ENCODE peak calls at places on chromosomes 12 and 14, in ten cellular contexts. One of them, this sample, is unnamed.

GRCh38 chr12:27237790-27238771 is 6.0 kb upstream of the STK38L start:
- DNase-seq in tibial nerve: no peak
- DNase-seq in mesendoderm: peak
- DNase-seq in lower leg skin: no peak
- DNase-seq in AG09309: no peak
- DNase-seq in HCT116: no peak
- DNase-seq in breast epithelium: no peak
- DNase-seq in right atrium auricular region: no peak
- DNase-seq in CD8-positive, alpha-beta memory T cell: no peak
- DNase-seq in astrocyte of the spinal cord: no peak
- DNase-seq in this sample: no peak

GRCh38 chr14:77025744-77026165 is 2.8 kb downstream of the IRF2BPL start:
- DNase-seq in lower leg skin: no peak
- DNase-seq in astrocyte of the spinal cord: no peak
- DNase-seq in AG09309: no peak
- DNase-seq in breast epithelium: no peak
- DNase-seq in CD8-positive, alpha-beta memory T cell: no peak
- DNase-seq in HCT116: no peak
- DNase-seq in mesendoderm: no peak
- DNase-seq in right atrium auricular region: no peak
- DNase-seq in tibial nerve: no peak
- DNase-seq in this sample: no peak

GRCh38 chr14:45181329-45181728 is 45.6 kb downstream of the FANCM start:
- DNase-seq in lower leg skin: no peak
- DNase-seq in astrocyte of the spinal cord: peak
- DNase-seq in tibial nerve: no peak
- DNase-seq in breast epithelium: no peak
- DNase-seq in mesendoderm: no peak
- DNase-seq in right atrium auricular region: no peak
- DNase-seq in CD8-positive, alpha-beta memory T cell: no peak
- DNase-seq in AG09309: no peak
- DNase-seq in HCT116: no peak
- DNase-seq in this sample: no peak

GRCh38 chr14:68644101-68644500 is 148.8 kb downstream of the ZFP36L1 start:
- DNase-seq in tibial nerve: no peak
- DNase-seq in lower leg skin: no peak
- DNase-seq in astrocyte of the spinal cord: no peak
- DNase-seq in HCT116: no peak
- DNase-seq in breast epithelium: no peak
- DNase-seq in AG09309: no peak
- DNase-seq in CD8-positive, alpha-beta memory T cell: no peak
- DNase-seq in right atrium auricular region: peak
- DNase-seq in mesendoderm: no peak
- DNase-seq in this sample: no peak

GRCh38 chr12:19639781-19640180 is 200.5 kb downstream of the AEBP2 start:
- DNase-seq in CD8-positive, alpha-beta memory T cell: no peak
- DNase-seq in AG09309: no peak
- DNase-seq in tibial nerve: no peak
- DNase-seq in astrocyte of the spinal cord: no peak
- DNase-seq in HCT116: no peak
- DNase-seq in mesendoderm: no peak
- DNase-seq in lower leg skin: no peak
- DNase-seq in right atrium auricular region: no peak
- DNase-seq in breast epithelium: no peak
- DNase-seq in this sample: no peak

GRCh38 chr14:99169776-99170356 is 102.1 kb downstream of the BCL11B start:
- DNase-seq in AG09309: no peak
- DNase-seq in CD8-positive, alpha-beta memory T cell: no peak
- DNase-seq in breast epithelium: peak
- DNase-seq in tibial nerve: no peak
- DNase-seq in astrocyte of the spinal cord: no peak
- DNase-seq in HCT116: no peak
- DNase-seq in mesendoderm: peak
- DNase-seq in right atrium auricular region: no peak
- DNase-seq in lower leg skin: no peak
- DNase-seq in this sample: no peak

GRCh38 chr12:65496617-65497016 is 218.1 kb downstream of the MSRB3 start:
- DNase-seq in mesendoderm: no peak
- DNase-seq in AG09309: no peak
- DNase-seq in breast epithelium: no peak
- DNase-seq in lower leg skin: no peak
- DNase-seq in tibial nerve: no peak
- DNase-seq in HCT116: no peak
- DNase-seq in CD8-positive, alpha-beta memory T cell: no peak
- DNase-seq in astrocyte of the spinal cord: no peak
- DNase-seq in right atrium auricular region: no peak
- DNase-seq in this sample: no peak

GRCh38 chr12:18552829-18553228 is 185.0 kb downstream of the PLCZ1 start:
- DNase-seq in astrocyte of the spinal cord: no peak
- DNase-seq in HCT116: no peak
- DNase-seq in mesendoderm: no peak
- DNase-seq in lower leg skin: no peak
- DNase-seq in AG09309: no peak
- DNase-seq in CD8-positive, alpha-beta memory T cell: no peak
- DNase-seq in breast epithelium: no peak
- DNase-seq in right atrium auricular region: no peak
- DNase-seq in tibial nerve: no peak
- DNase-seq in this sample: no peak

GRCh38 chr12:123602651-123603195 is 824 bp downstream of the DDX55 start:
- DNase-seq in lower leg skin: no peak
- DNase-seq in CD8-positive, alpha-beta memory T cell: no peak
- DNase-seq in mesendoderm: no peak
- DNase-seq in right atrium auricular region: no peak
- DNase-seq in breast epithelium: no peak
- DNase-seq in tibial nerve: no peak
- DNase-seq in HCT116: no peak
- DNase-seq in astrocyte of the spinal cord: no peak
- DNase-seq in AG09309: no peak
- DNase-seq in this sample: no peak

GRCh38 chr14:52551696-52552062 is 626 bp downstream of the TXNDC16 start:
- DNase-seq in lower leg skin: no peak
- DNase-seq in HCT116: no peak
- DNase-seq in tibial nerve: peak
- DNase-seq in astrocyte of the spinal cord: peak
- DNase-seq in breast epithelium: no peak
- DNase-seq in right atrium auricular region: no peak
- DNase-seq in mesendoderm: no peak
- DNase-seq in CD8-positive, alpha-beta memory T cell: no peak
- DNase-seq in AG09309: no peak
- DNase-seq in this sample: no peak

GRCh38 chr12:12147111-12147510 is 76.4 kb downstream of the BCL2L14 start:
- DNase-seq in breast epithelium: no peak
- DNase-seq in astrocyte of the spinal cord: no peak
- DNase-seq in right atrium auricular region: no peak
- DNase-seq in AG09309: no peak
- DNase-seq in mesendoderm: no peak
- DNase-seq in lower leg skin: no peak
- DNase-seq in tibial nerve: no peak
- DNase-seq in HCT116: no peak
- DNase-seq in CD8-positive, alpha-beta memory T cell: no peak
- DNase-seq in this sample: no peak

GRCh38 chr12:120445911-120446909 is at the start of the genes GATC and TRIAP1:
- DNase-seq in mesendoderm: peak
- DNase-seq in CD8-positive, alpha-beta memory T cell: peak
- DNase-seq in astrocyte of the spinal cord: peak
- DNase-seq in AG09309: no peak
- DNase-seq in HCT116: peak
- DNase-seq in right atrium auricular region: peak
- DNase-seq in tibial nerve: peak
- DNase-seq in breast epithelium: peak
- DNase-seq in lower leg skin: peak
- DNase-seq in this sample: no peak

GRCh38 chr12:94988471-94988870 is 15.0 kb downstream of the NDUFA12 start:
- DNase-seq in mesendoderm: no peak
- DNase-seq in lower leg skin: no peak
- DNase-seq in CD8-positive, alpha-beta memory T cell: no peak
- DNase-seq in AG09309: no peak
- DNase-seq in breast epithelium: no peak
- DNase-seq in right atrium auricular region: no peak
- DNase-seq in astrocyte of the spinal cord: no peak
- DNase-seq in tibial nerve: no peak
- DNase-seq in HCT116: no peak
- DNase-seq in this sample: no peak

GRCh38 chr12:76340680-76341435 is 7.4 kb downstream of the BBS10 start:
- DNase-seq in tibial nerve: peak
- DNase-seq in HCT116: no peak
- DNase-seq in lower leg skin: no peak
- DNase-seq in breast epithelium: no peak
- DNase-seq in mesendoderm: no peak
- DNase-seq in astrocyte of the spinal cord: no peak
- DNase-seq in right atrium auricular region: no peak
- DNase-seq in AG09309: no peak
- DNase-seq in CD8-positive, alpha-beta memory T cell: no peak
- DNase-seq in this sample: no peak

GRCh38 chr12:120710805-120711296 is 593 bp downstream of the UNC119B start:
- DNase-seq in right atrium auricular region: no peak
- DNase-seq in tibial nerve: no peak
- DNase-seq in lower leg skin: no peak
- DNase-seq in AG09309: no peak
- DNase-seq in mesendoderm: peak
- DNase-seq in HCT116: no peak
- DNase-seq in CD8-positive, alpha-beta memory T cell: peak
- DNase-seq in breast epithelium: no peak
- DNase-seq in astrocyte of the spinal cord: no peak
- DNase-seq in this sample: no peak

GRCh38 chr12:8590842-8591545 is 21.7 kb downstream of the AICDA start:
- DNase-seq in breast epithelium: no peak
- DNase-seq in CD8-positive, alpha-beta memory T cell: no peak
- DNase-seq in HCT116: no peak
- DNase-seq in mesendoderm: peak
- DNase-seq in AG09309: no peak
- DNase-seq in lower leg skin: no peak
- DNase-seq in right atrium auricular region: no peak
- DNase-seq in astrocyte of the spinal cord: no peak
- DNase-seq in tibial nerve: no peak
- DNase-seq in this sample: no peak

GRCh38 chr12:122395319-122395718 is 27.1 kb downstream of the CLIP1 start:
- DNase-seq in HCT116: peak
- DNase-seq in breast epithelium: no peak
- DNase-seq in tibial nerve: no peak
- DNase-seq in CD8-positive, alpha-beta memory T cell: no peak
- DNase-seq in astrocyte of the spinal cord: peak
- DNase-seq in lower leg skin: no peak
- DNase-seq in AG09309: peak
- DNase-seq in right atrium auricular region: no peak
- DNase-seq in mesendoderm: peak
- DNase-seq in this sample: peak
- H3K4me3 ChIP-seq in HCT116: no peak
- H3K4me3 ChIP-seq in breast epithelium: no peak
- H3K4me3 ChIP-seq in tibial nerve: no peak
- H3K4me3 ChIP-seq in CD8-positive, alpha-beta memory T cell: no peak
- H3K4me3 ChIP-seq in astrocyte of the spinal cord: no peak
- H3K4me3 ChIP-seq in lower leg skin: no peak
- H3K4me3 ChIP-seq in AG09309: no peak
- H3K4me3 ChIP-seq in right atrium auricular region: no peak
- H3K4me3 ChIP-seq in mesendoderm: no peak
- H3K4me3 ChIP-seq in this sample: no peak

GRCh38 chr14:75067212-75067611 is 2.2 kb upstream of the ZC2HC1C start:
- DNase-seq in AG09309: no peak
- DNase-seq in HCT116: no peak
- DNase-seq in right atrium auricular region: no peak
- DNase-seq in mesendoderm: no peak
- DNase-seq in lower leg skin: no peak
- DNase-seq in breast epithelium: no peak
- DNase-seq in tibial nerve: no peak
- DNase-seq in astrocyte of the spinal cord: no peak
- DNase-seq in CD8-positive, alpha-beta memory T cell: no peak
- DNase-seq in this sample: no peak
- H3K4me3 ChIP-seq in AG09309: no peak
- H3K4me3 ChIP-seq in HCT116: no peak
- H3K4me3 ChIP-seq in right atrium auricular region: no peak
- H3K4me3 ChIP-seq in mesendoderm: no peak
- H3K4me3 ChIP-seq in lower leg skin: no peak
- H3K4me3 ChIP-seq in breast epithelium: no peak
- H3K4me3 ChIP-seq in tibial nerve: no peak
- H3K4me3 ChIP-seq in astrocyte of the spinal cord: no peak
- H3K4me3 ChIP-seq in CD8-positive, alpha-beta memory T cell: no peak
- H3K4me3 ChIP-seq in this sample: no peak

GRCh38 chr12:66502911-66503310 is 176.0 kb downstream of the GRIP1 start:
- DNase-seq in right atrium auricular region: no peak
- DNase-seq in tibial nerve: no peak
- DNase-seq in HCT116: no peak
- DNase-seq in breast epithelium: no peak
- DNase-seq in astrocyte of the spinal cord: no peak
- DNase-seq in lower leg skin: no peak
- DNase-seq in CD8-positive, alpha-beta memory T cell: no peak
- DNase-seq in AG09309: no peak
- DNase-seq in mesendoderm: peak
- DNase-seq in this sample: no peak
- H3K4me3 ChIP-seq in right atrium auricular region: no peak
- H3K4me3 ChIP-seq in tibial nerve: no peak
- H3K4me3 ChIP-seq in HCT116: no peak
- H3K4me3 ChIP-seq in breast epithelium: no peak
- H3K4me3 ChIP-seq in astrocyte of the spinal cord: no peak
- H3K4me3 ChIP-seq in lower leg skin: no peak
- H3K4me3 ChIP-seq in CD8-positive, alpha-beta memory T cell: no peak
- H3K4me3 ChIP-seq in AG09309: no peak
- H3K4me3 ChIP-seq in mesendoderm: no peak
- H3K4me3 ChIP-seq in this sample: no peak

DNA sequence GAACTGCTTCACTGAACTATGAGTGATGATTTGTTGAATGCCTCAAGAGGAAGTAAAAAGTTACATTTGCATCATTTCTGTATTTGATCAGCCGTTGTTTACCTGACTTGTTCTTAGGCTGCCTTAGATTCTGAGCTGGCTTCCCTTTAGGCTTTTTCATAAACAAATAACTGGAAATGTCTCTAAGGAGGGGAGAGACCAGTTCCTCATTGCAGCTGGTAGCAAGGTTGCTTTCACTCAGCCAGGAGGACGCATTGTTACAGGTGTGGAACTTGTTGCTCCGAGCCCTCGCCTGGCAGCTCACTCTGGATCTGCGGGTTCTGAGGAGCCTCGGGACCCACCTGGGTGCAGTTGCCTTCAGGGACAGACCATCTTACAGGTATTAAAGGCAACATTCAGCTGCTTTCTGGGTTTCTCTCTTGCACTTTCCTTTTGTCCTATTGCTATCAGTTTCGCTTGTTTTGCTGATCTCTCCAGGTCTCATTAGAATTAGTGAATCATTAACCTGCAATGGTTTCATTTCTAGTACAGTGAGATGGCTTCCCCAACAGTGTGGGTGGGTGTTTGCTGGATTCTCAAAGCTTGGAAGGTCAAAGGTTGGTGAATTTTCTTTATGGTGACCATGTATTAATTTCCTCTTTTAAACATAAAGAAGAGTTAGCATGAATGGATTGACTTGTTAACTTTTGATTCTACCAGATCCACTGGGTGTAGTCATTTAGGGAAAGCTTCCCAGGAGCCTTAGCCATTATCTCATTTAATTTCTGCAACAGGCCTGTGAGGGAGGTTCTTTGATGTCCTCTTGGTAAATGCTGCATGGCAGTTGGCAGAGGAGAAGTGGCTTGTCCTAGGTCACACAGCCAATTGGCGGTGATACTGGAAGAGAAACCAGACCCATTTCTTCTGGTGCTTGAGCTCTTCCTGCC is at the start of gene PLEKHG7:
- DNase-seq in breast epithelium: no peak
- DNase-seq in HCT116: no peak
- DNase-seq in AG09309: no peak
- DNase-seq in tibial nerve: no peak
- DNase-seq in right atrium auricular region: no peak
- DNase-seq in mesendoderm: no peak
- DNase-seq in astrocyte of the spinal cord: no peak
- DNase-seq in lower leg skin: no peak
- DNase-seq in CD8-positive, alpha-beta memory T cell: no peak
- DNase-seq in this sample: no peak
- H3K4me3 ChIP-seq in breast epithelium: no peak
- H3K4me3 ChIP-seq in HCT116: no peak
- H3K4me3 ChIP-seq in AG09309: no peak
- H3K4me3 ChIP-seq in tibial nerve: no peak
- H3K4me3 ChIP-seq in right atrium auricular region: no peak
- H3K4me3 ChIP-seq in mesendoderm: no peak
- H3K4me3 ChIP-seq in astrocyte of the spinal cord: no peak
- H3K4me3 ChIP-seq in lower leg skin: no peak
- H3K4me3 ChIP-seq in CD8-positive, alpha-beta memory T cell: no peak
- H3K4me3 ChIP-seq in this sample: no peak

This sample was measured in BJ.